ENCODE peak calls at places on chromosomes 5 and 9, in nine cellular contexts. H is AG10803; W is COR-L47; K is cerebellum; L is Ammon's horn; G is stimulated activated CD4-positive, alpha-beta T cell treated with anti-CD3 and anti-CD28 coated beads, Interleukin-15, amount 100 ng/mL, for 48 hours; J is non-pigmented ciliary epithelial cell; U is CD8-positive, alpha-beta T cell; A is mesendoderm. C is an unnamed sample.

GRCh38 chr9:84775056-84775648 is 105.6 kb downstream of the NTRK2 start:
- DNase-seq in G (no peak), K (peak), H (no peak), A (no peak), W (no peak), J (no peak), L (no peak), U (no peak), C (no peak)

GRCh38 chr9:72390896-72391295 is 25.9 kb upstream of the ZFAND5 start:
- DNase-seq in H (no peak), L (no peak), K (no peak), A (no peak), W (no peak), J (no peak), G (no peak), U (no peak), C (no peak)

GRCh38 chr9:121750715-121751623 is 99.5 kb downstream of the DAB2IP start:
- DNase-seq in K (no peak), U (no peak), G (no peak), W (no peak), J (no peak), A (peak), L (peak), H (no peak), C (no peak)

GRCh38 chr5:157387683-157388093 is 72.3 kb upstream of the NIPAL4 start:
- DNase-seq in U (no peak), H (peak), G (no peak), A (peak), W (no peak), L (peak), K (peak), J (peak), C (peak)

GRCh38 chr5:62354028-62354874 is 48.2 kb downstream of the KIF2A start:
- DNase-seq in G (no peak), J (peak), K (peak), A (peak), L (peak), H (peak), W (peak), U (no peak), C (peak)

GRCh38 chr5:170306381-170306790 is 8.8 kb upstream of the LCP2 start:
- DNase-seq in G (no peak), K (no peak), H (peak), U (no peak), J (no peak), A (no peak), W (no peak), L (no peak), C (no peak)

GRCh38 chr5:131957721-131958483 is 12.4 kb upstream of the MEIKIN start:
- DNase-seq in A (peak), G (no peak), K (peak), L (peak), J (no peak), W (no peak), U (no peak), H (no peak), C (no peak)

GRCh38 chr9:91166796-91167366 is 194.8 kb downstream of the AUH start:
- DNase-seq in W (no peak), L (no peak), H (no peak), U (no peak), A (peak), G (no peak), J (peak), K (no peak), C (peak)

GRCh38 chr9:109600142-109600541 is 102.0 kb upstream of the PTPN3 start:
- DNase-seq in W (no peak), L (no peak), K (peak), H (peak), G (no peak), A (peak), J (peak), U (no peak), C (peak)

GRCh38 chr5:169071-169727 is 22.1 kb upstream of the LRRC14B start:
- DNase-seq in G (no peak), U (no peak), W (no peak), A (no peak), L (no peak), H (peak), J (peak), K (no peak), C (no peak)

GRCh38 chr5:123809594-123810172 is 297.7 kb downstream of the CSNK1G3 start:
- DNase-seq in U (no peak), G (no peak), A (no peak), H (no peak), K (peak), L (no peak), J (no peak), W (peak), C (no peak)

GRCh38 chr9:76634356-76635054 is 129.7 kb upstream of the PCA3 start:
- DNase-seq in L (no peak), W (no peak), K (no peak), A (no peak), U (no peak), G (no peak), J (no peak), H (peak), C (peak)

GRCh38 chr5:93809430-93809829 is 68.0 kb upstream of the POU5F2 start:
- DNase-seq in U (no peak), A (no peak), K (no peak), G (no peak), J (no peak), H (no peak), L (no peak), W (no peak), C (no peak)

GRCh38 chr9:27377147-27377807 is 80.3 kb upstream of the EQTN start:
- DNase-seq in H (no peak), K (no peak), G (no peak), U (no peak), J (no peak), W (peak), L (no peak), A (peak), C (no peak)

GRCh38 chr5:106675674-106676073 is 995.1 kb downstream of the EFNA5 start:
- DNase-seq in W (no peak), J (no peak), A (no peak), U (no peak), L (no peak), H (no peak), G (no peak), K (no peak), C (no peak)

GRCh38 chr5:135031813-135032612 is 2.0 kb downstream of the PITX1 start:
- DNase-seq in L (no peak), W (no peak), U (no peak), J (no peak), G (no peak), H (no peak), K (no peak), A (no peak), C (no peak)

GRCh38 chr9:98117984-98118639 is 910 bp downstream of the TRIM14 start:
- DNase-seq in L (peak), G (peak), H (peak), W (no peak), U (peak), J (no peak), A (peak), K (no peak), C (peak)

C was measured in AG04449.